ENCODE peak calls at places on chromosomes 6 and 20, in seven cellular contexts. One of them, this sample, is unnamed.

GRCh38 chr6:10256113-10256690 is 158.7 kb downstream of the TFAP2A start:
- DNase-seq in T-helper 17 cell: no peak
- DNase-seq in astrocyte of the spinal cord: no peak
- DNase-seq in T-helper 1 cell: no peak
- DNase-seq in NCI-H1436: no peak
- DNase-seq in cardiac fibroblast: no peak
- DNase-seq in NCI-H2081: no peak
- DNase-seq in this sample: no peak

GRCh38 chr6:159125977-159126376 is 43.2 kb upstream of the FNDC1 start:
- DNase-seq in NCI-H1436: no peak
- DNase-seq in cardiac fibroblast: no peak
- DNase-seq in NCI-H2081: no peak
- DNase-seq in T-helper 1 cell: no peak
- DNase-seq in astrocyte of the spinal cord: no peak
- DNase-seq in T-helper 17 cell: no peak
- DNase-seq in this sample: no peak

GRCh38 chr6:121826156-121826810 is 390.8 kb downstream of the GJA1 start:
- DNase-seq in T-helper 17 cell: no peak
- DNase-seq in astrocyte of the spinal cord: peak
- DNase-seq in cardiac fibroblast: peak
- DNase-seq in T-helper 1 cell: no peak
- DNase-seq in NCI-H1436: no peak
- DNase-seq in NCI-H2081: no peak
- DNase-seq in this sample: peak

GRCh38 chr6:3457710-3458605 is 1.1 kb upstream of the SLC22A23 start:
- DNase-seq in NCI-H1436: peak
- DNase-seq in NCI-H2081: peak
- DNase-seq in T-helper 17 cell: no peak
- DNase-seq in astrocyte of the spinal cord: peak
- DNase-seq in cardiac fibroblast: no peak
- DNase-seq in T-helper 1 cell: no peak
- DNase-seq in this sample: no peak

GRCh38 chr20:37880726-37881591 is 22.0 kb upstream of the VSTM2L start:
- DNase-seq in astrocyte of the spinal cord: no peak
- DNase-seq in NCI-H2081: peak
- DNase-seq in NCI-H1436: peak
- DNase-seq in T-helper 17 cell: no peak
- DNase-seq in cardiac fibroblast: peak
- DNase-seq in T-helper 1 cell: no peak
- DNase-seq in this sample: no peak

GRCh38 chr20:10447028-10447427 is 11.9 kb downstream of the SLX4IP start:
- DNase-seq in T-helper 1 cell: peak
- DNase-seq in NCI-H2081: peak
- DNase-seq in astrocyte of the spinal cord: peak
- DNase-seq in NCI-H1436: peak
- DNase-seq in cardiac fibroblast: peak
- DNase-seq in T-helper 17 cell: no peak
- DNase-seq in this sample: peak

GRCh38 chr6:127464881-127465459 is 5.8 kb upstream of the KIAA0408 start:
- DNase-seq in T-helper 1 cell: peak
- DNase-seq in NCI-H1436: peak
- DNase-seq in NCI-H2081: peak
- DNase-seq in cardiac fibroblast: peak
- DNase-seq in T-helper 17 cell: peak
- DNase-seq in astrocyte of the spinal cord: peak
- DNase-seq in this sample: peak

GRCh38 chr6:135251416-135251815 is 70.3 kb downstream of the MYB start:
- DNase-seq in NCI-H2081: no peak
- DNase-seq in T-helper 1 cell: no peak
- DNase-seq in T-helper 17 cell: no peak
- DNase-seq in NCI-H1436: no peak
- DNase-seq in astrocyte of the spinal cord: no peak
- DNase-seq in cardiac fibroblast: no peak
- DNase-seq in this sample: no peak

GRCh38 chr6:33441457-33441856 is 12.9 kb upstream of the ZBTB9 start:
- DNase-seq in T-helper 17 cell: no peak
- DNase-seq in NCI-H1436: no peak
- DNase-seq in astrocyte of the spinal cord: no peak
- DNase-seq in T-helper 1 cell: no peak
- DNase-seq in cardiac fibroblast: no peak
- DNase-seq in NCI-H2081: no peak
- DNase-seq in this sample: no peak

GRCh38 chr6:88588938-88589337 is 374.5 kb downstream of the RNGTT start:
- DNase-seq in astrocyte of the spinal cord: no peak
- DNase-seq in T-helper 1 cell: no peak
- DNase-seq in cardiac fibroblast: no peak
- DNase-seq in NCI-H1436: no peak
- DNase-seq in NCI-H2081: no peak
- DNase-seq in T-helper 17 cell: no peak
- DNase-seq in this sample: no peak

GRCh38 chr6:170189236-170189635 is 101.6 kb downstream of the DLL1 start:
- DNase-seq in NCI-H1436: no peak
- DNase-seq in cardiac fibroblast: no peak
- DNase-seq in astrocyte of the spinal cord: no peak
- DNase-seq in NCI-H2081: no peak
- DNase-seq in T-helper 17 cell: no peak
- DNase-seq in T-helper 1 cell: no peak
- DNase-seq in this sample: no peak

GRCh38 chr20:61659652-61660346 is 405.9 kb downstream of the TAF4 start:
- DNase-seq in T-helper 17 cell: no peak
- DNase-seq in astrocyte of the spinal cord: no peak
- DNase-seq in NCI-H1436: no peak
- DNase-seq in cardiac fibroblast: no peak
- DNase-seq in NCI-H2081: no peak
- DNase-seq in T-helper 1 cell: no peak
- DNase-seq in this sample: no peak

GRCh38 chr6:39678914-39679313 is 46.3 kb downstream of the KIF6 start:
- DNase-seq in cardiac fibroblast: no peak
- DNase-seq in NCI-H1436: no peak
- DNase-seq in NCI-H2081: no peak
- DNase-seq in T-helper 17 cell: no peak
- DNase-seq in T-helper 1 cell: no peak
- DNase-seq in astrocyte of the spinal cord: no peak
- DNase-seq in this sample: no peak

GRCh38 chr6:155495011-155495768 is 39.6 kb upstream of the NOX3 start:
- DNase-seq in cardiac fibroblast: peak
- DNase-seq in NCI-H2081: no peak
- DNase-seq in NCI-H1436: peak
- DNase-seq in astrocyte of the spinal cord: peak
- DNase-seq in T-helper 1 cell: no peak
- DNase-seq in T-helper 17 cell: no peak
- DNase-seq in this sample: peak

GRCh38 chr20:47703748-47704147 is 81.5 kb downstream of the SULF2 start:
- DNase-seq in NCI-H1436: no peak
- DNase-seq in T-helper 17 cell: no peak
- DNase-seq in cardiac fibroblast: peak
- DNase-seq in NCI-H2081: no peak
- DNase-seq in T-helper 1 cell: no peak
- DNase-seq in astrocyte of the spinal cord: no peak
- DNase-seq in this sample: no peak

GRCh38 chr20:46031701-46032254 is 2.8 kb downstream of the SLC12A5 start:
- DNase-seq in NCI-H1436: peak
- DNase-seq in T-helper 17 cell: no peak
- DNase-seq in T-helper 1 cell: no peak
- DNase-seq in astrocyte of the spinal cord: no peak
- DNase-seq in cardiac fibroblast: no peak
- DNase-seq in NCI-H2081: peak
- DNase-seq in this sample: no peak

GRCh38 chr6:25250878-25251277 is 28.3 kb upstream of the CARMIL1 start:
- DNase-seq in T-helper 1 cell: no peak
- DNase-seq in NCI-H2081: no peak
- DNase-seq in astrocyte of the spinal cord: peak
- DNase-seq in cardiac fibroblast: no peak
- DNase-seq in NCI-H1436: no peak
- DNase-seq in T-helper 17 cell: no peak
- DNase-seq in this sample: no peak

GRCh38 chr6:48951917-48952316 is 511.1 kb downstream of the MMUT start:
- DNase-seq in T-helper 1 cell: no peak
- DNase-seq in NCI-H1436: no peak
- DNase-seq in cardiac fibroblast: no peak
- DNase-seq in T-helper 17 cell: no peak
- DNase-seq in NCI-H2081: no peak
- DNase-seq in astrocyte of the spinal cord: no peak
- DNase-seq in this sample: no peak

GRCh38 chr6:101887532-101887931 is 494.0 kb downstream of the GRIK2 start:
- DNase-seq in astrocyte of the spinal cord: no peak
- DNase-seq in NCI-H2081: no peak
- DNase-seq in cardiac fibroblast: no peak
- DNase-seq in NCI-H1436: no peak
- DNase-seq in T-helper 17 cell: no peak
- DNase-seq in T-helper 1 cell: no peak
- DNase-seq in this sample: no peak

GRCh38 chr20:41616228-41616627 is 1.9 kb downstream of the CHD6 start:
- DNase-seq in NCI-H2081: no peak
- DNase-seq in astrocyte of the spinal cord: no peak
- DNase-seq in T-helper 1 cell: no peak
- DNase-seq in T-helper 17 cell: no peak
- DNase-seq in NCI-H1436: no peak
- DNase-seq in cardiac fibroblast: peak
- DNase-seq in this sample: no peak

GRCh38 chr6:159134701-159135364 is 34.4 kb upstream of the FNDC1 start:
- DNase-seq in T-helper 1 cell: peak
- DNase-seq in NCI-H1436: peak
- DNase-seq in T-helper 17 cell: peak
- DNase-seq in astrocyte of the spinal cord: peak
- DNase-seq in NCI-H2081: peak
- DNase-seq in cardiac fibroblast: peak
- DNase-seq in this sample: peak

GRCh38 chr20:36113566-36114247 is 40.8 kb upstream of the EPB41L1 start:
- DNase-seq in T-helper 17 cell: no peak
- DNase-seq in T-helper 1 cell: no peak
- DNase-seq in NCI-H2081: no peak
- DNase-seq in NCI-H1436: no peak
- DNase-seq in cardiac fibroblast: no peak
- DNase-seq in astrocyte of the spinal cord: no peak
- DNase-seq in this sample: no peak

GRCh38 chr6:143245656-143246055 is 185.0 kb downstream of the AIG1 start:
- DNase-seq in NCI-H2081: no peak
- DNase-seq in astrocyte of the spinal cord: no peak
- DNase-seq in T-helper 17 cell: no peak
- DNase-seq in NCI-H1436: no peak
- DNase-seq in T-helper 1 cell: no peak
- DNase-seq in cardiac fibroblast: no peak
- DNase-seq in this sample: no peak

GRCh38 chr6:114342086-114342825 is 567 bp downstream of the HS3ST5 start:
- DNase-seq in T-helper 1 cell: no peak
- DNase-seq in T-helper 17 cell: no peak
- DNase-seq in NCI-H1436: peak
- DNase-seq in NCI-H2081: no peak
- DNase-seq in cardiac fibroblast: no peak
- DNase-seq in astrocyte of the spinal cord: no peak
- DNase-seq in this sample: peak

GRCh38 chr6:5290500-5290899 is 29.2 kb downstream of the FARS2 start:
- DNase-seq in cardiac fibroblast: no peak
- DNase-seq in NCI-H1436: no peak
- DNase-seq in NCI-H2081: no peak
- DNase-seq in T-helper 17 cell: no peak
- DNase-seq in astrocyte of the spinal cord: no peak
- DNase-seq in T-helper 1 cell: no peak
- DNase-seq in this sample: no peak

GRCh38 chr6:113281014-113281810 is 575.9 kb upstream of the MARCKS start:
- DNase-seq in astrocyte of the spinal cord: peak
- DNase-seq in cardiac fibroblast: peak
- DNase-seq in T-helper 1 cell: no peak
- DNase-seq in T-helper 17 cell: no peak
- DNase-seq in NCI-H2081: no peak
- DNase-seq in NCI-H1436: no peak
- DNase-seq in this sample: no peak

GRCh38 chr20:63957690-63958441 is 1.6 kb upstream of the UCKL1 start:
- DNase-seq in astrocyte of the spinal cord: no peak
- DNase-seq in T-helper 17 cell: no peak
- DNase-seq in cardiac fibroblast: peak
- DNase-seq in NCI-H1436: peak
- DNase-seq in T-helper 1 cell: no peak
- DNase-seq in NCI-H2081: no peak
- DNase-seq in this sample: no peak

GRCh38 chr6:107999341-107999740 is 41.3 kb upstream of the SEC63 start:
- DNase-seq in NCI-H1436: no peak
- DNase-seq in cardiac fibroblast: no peak
- DNase-seq in astrocyte of the spinal cord: no peak
- DNase-seq in NCI-H2081: no peak
- DNase-seq in T-helper 17 cell: no peak
- DNase-seq in T-helper 1 cell: no peak
- DNase-seq in this sample: no peak

GRCh38 chr6:15518878-15519277 is 143.9 kb downstream of the DTNBP1 start:
- DNase-seq in T-helper 1 cell: no peak
- DNase-seq in astrocyte of the spinal cord: no peak
- DNase-seq in cardiac fibroblast: no peak
- DNase-seq in T-helper 17 cell: no peak
- DNase-seq in NCI-H2081: no peak
- DNase-seq in NCI-H1436: no peak
- DNase-seq in this sample: no peak

GRCh38 chr6:24883618-24884017 is 52.1 kb downstream of the RIPOR2 start:
- DNase-seq in astrocyte of the spinal cord: peak
- DNase-seq in T-helper 1 cell: no peak
- DNase-seq in NCI-H1436: no peak
- DNase-seq in T-helper 17 cell: no peak
- DNase-seq in cardiac fibroblast: peak
- DNase-seq in NCI-H2081: no peak
- DNase-seq in this sample: peak

GRCh38 chr6:132161283-132161682 is 210.1 kb upstream of the CCN2 start:
- DNase-seq in T-helper 1 cell: no peak
- DNase-seq in astrocyte of the spinal cord: peak
- DNase-seq in T-helper 17 cell: no peak
- DNase-seq in NCI-H1436: no peak
- DNase-seq in NCI-H2081: no peak
- DNase-seq in cardiac fibroblast: peak
- DNase-seq in this sample: peak

GRCh38 chr6:6319947-6320811 is at the start of gene F13A1:
- DNase-seq in T-helper 1 cell: no peak
- DNase-seq in cardiac fibroblast: no peak
- DNase-seq in astrocyte of the spinal cord: no peak
- DNase-seq in NCI-H2081: no peak
- DNase-seq in T-helper 17 cell: no peak
- DNase-seq in NCI-H1436: no peak
- DNase-seq in this sample: no peak

GRCh38 chr6:162854228-162854627 is 126.5 kb downstream of the PACRG start:
- DNase-seq in NCI-H2081: no peak
- DNase-seq in cardiac fibroblast: no peak
- DNase-seq in T-helper 17 cell: no peak
- DNase-seq in NCI-H1436: no peak
- DNase-seq in astrocyte of the spinal cord: no peak
- DNase-seq in T-helper 1 cell: no peak
- DNase-seq in this sample: no peak

GRCh38 chr6:36595168-36595818 is 1.1 kb downstream of the SRSF3 start:
- DNase-seq in NCI-H2081: peak
- DNase-seq in NCI-H1436: no peak
- DNase-seq in T-helper 17 cell: no peak
- DNase-seq in T-helper 1 cell: peak
- DNase-seq in cardiac fibroblast: peak
- DNase-seq in astrocyte of the spinal cord: peak
- DNase-seq in this sample: peak

GRCh38 chr6:5923840-5924239 is 82.9 kb downstream of the NRN1 start:
- DNase-seq in NCI-H2081: no peak
- DNase-seq in cardiac fibroblast: no peak
- DNase-seq in NCI-H1436: no peak
- DNase-seq in T-helper 1 cell: no peak
- DNase-seq in T-helper 17 cell: no peak
- DNase-seq in astrocyte of the spinal cord: no peak
- DNase-seq in this sample: no peak

GRCh38 chr20:53935353-53936084 is 134.9 kb downstream of the BCAS1 start:
- DNase-seq in T-helper 1 cell: no peak
- DNase-seq in cardiac fibroblast: no peak
- DNase-seq in NCI-H2081: no peak
- DNase-seq in T-helper 17 cell: no peak
- DNase-seq in NCI-H1436: no peak
- DNase-seq in astrocyte of the spinal cord: no peak
- DNase-seq in this sample: no peak

GRCh38 chr6:24740861-24741260 is 21.9 kb upstream of the C6orf62 start:
- DNase-seq in cardiac fibroblast: no peak
- DNase-seq in NCI-H1436: no peak
- DNase-seq in astrocyte of the spinal cord: peak
- DNase-seq in T-helper 1 cell: no peak
- DNase-seq in T-helper 17 cell: no peak
- DNase-seq in NCI-H2081: no peak
- DNase-seq in this sample: no peak

GRCh38 chr6:149900620-149901443 is 2.9 kb upstream of the RAET1E start:
- DNase-seq in NCI-H2081: no peak
- DNase-seq in NCI-H1436: no peak
- DNase-seq in astrocyte of the spinal cord: no peak
- DNase-seq in cardiac fibroblast: no peak
- DNase-seq in T-helper 17 cell: no peak
- DNase-seq in T-helper 1 cell: no peak
- DNase-seq in this sample: no peak